ENCODE peak calls at places on chromosomes 16 and 17, in five cellular contexts. M, C, Q, L and I are unnamed samples.

GRCh38 chr17:81402530-81402941 is 7.3 kb downstream of the BAHCC1 start:
- DNase-seq in M (no peak), C (no peak), Q (no peak), L (no peak), I (no peak)

GRCh38 chr17:34703533-34703932 is 124.2 kb downstream of the TMEM132E start:
- DNase-seq in M (no peak), C (no peak), Q (no peak), L (peak), I (peak)

GRCh38 chr16:67528870-67529638 is 425 bp downstream of the RIPOR1 start:
- DNase-seq in M (no peak), C (no peak), Q (no peak), L (no peak), I (no peak)

GRCh38 chr17:66008680-66009079 is 183.3 kb downstream of the CEP112 start:
- DNase-seq in M (no peak), C (no peak), Q (no peak), L (no peak), I (no peak)

GRCh38 chr17:35809855-35810461 is 674 bp downstream of the TAF15 start:
- DNase-seq in M (no peak), C (no peak), Q (no peak), L (no peak), I (no peak)

GRCh38 chr17:77493238-77493812 is 352.6 kb downstream of the SEC14L1 start:
- DNase-seq in M (no peak), C (no peak), Q (no peak), L (no peak), I (no peak)

GRCh38 chr17:3557768-3558583 is at the start of gene TRPV3:
- DNase-seq in M (peak), C (peak), Q (no peak), L (peak), I (no peak)

GRCh38 chr16:46687486-46687885 is 1.5 kb downstream of the VPS35 start:
- DNase-seq in M (no peak), C (no peak), Q (no peak), L (no peak), I (no peak)

GRCh38 chr16:1030381-1030901 is 42.1 kb upstream of the SSTR5 start:
- DNase-seq in M (no peak), C (no peak), Q (no peak), L (no peak), I (no peak)
- H3K4me3 ChIP-seq in M (no peak), C (no peak), Q (no peak), L (no peak), I (no peak)

GRCh38 chr17:58741121-58741625 is 14.5 kb upstream of the PPM1E start:
- DNase-seq in M (no peak), C (peak), Q (no peak), L (no peak), I (no peak)
- TF ChIP-seq YY1 in M (no peak), C (no peak), Q (no peak), L (no peak), I (no peak)

GRCh38 chr17:49632201-49632600 is 45.7 kb downstream of the SPOP start:
- DNase-seq in M (no peak), C (no peak), Q (no peak), L (no peak), I (no peak)

GRCh38 chr17:49629447-49629846 is 48.5 kb downstream of the SPOP start:
- DNase-seq in M (no peak), C (no peak), Q (no peak), L (no peak), I (no peak)

GRCh38 chr17:49630113-49630900 is 47.6 kb downstream of the SPOP start:
- DNase-seq in M (no peak), C (no peak), Q (no peak), L (no peak), I (no peak)

GRCh38 chr17:49633250-49633649 is 44.6 kb downstream of the SPOP start:
- DNase-seq in M (no peak), C (no peak), Q (no peak), L (no peak), I (no peak)

DNA sequence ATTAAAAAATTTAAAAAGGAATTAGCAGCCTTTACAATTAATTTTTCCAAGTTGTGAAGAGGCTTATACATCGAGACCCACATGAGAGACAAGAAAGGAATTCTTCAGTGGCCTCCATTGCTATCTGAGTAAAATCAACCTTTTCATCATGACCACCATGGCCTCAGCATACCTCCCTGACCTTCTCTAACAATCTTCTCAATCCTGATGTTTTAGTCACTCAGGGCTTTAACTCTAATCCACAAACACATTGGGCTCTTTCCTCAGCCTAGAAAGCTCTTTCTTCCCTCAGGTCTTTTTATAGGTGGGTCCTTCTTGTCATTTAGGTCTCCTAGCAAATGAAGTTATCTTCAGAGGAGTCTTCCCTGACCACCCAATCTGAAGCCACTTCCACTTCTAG is 46.4 kb downstream of the SPOP start:
- DNase-seq in M (no peak), C (no peak), Q (no peak), L (no peak), I (no peak)
- TF ChIP-seq ZNF274 in M (no peak), C (no peak), Q (no peak), L (no peak), I (no peak)

GRCh38 chr17:59151591-59151990 is 3.4 kb downstream of the SKA2 start:
- DNase-seq in M (no peak), C (no peak), Q (no peak), L (no peak), I (no peak)
- H3K4me3 ChIP-seq in M (peak), C (no peak), Q (no peak), L (peak), I (no peak)

GRCh38 chr17:80256034-80256350 is 4.7 kb upstream of the RNF213 start:
- DNase-seq in M (no peak), C (no peak), Q (no peak), L (no peak), I (no peak)
- TF ChIP-seq YY1 in M (no peak), C (no peak), Q (no peak), L (no peak), I (no peak)

GRCh38 chr16:81237942-81238295 is 570 bp upstream of the BCO1 start:
- DNase-seq in M (no peak), C (no peak), Q (no peak), L (no peak), I (no peak)

GRCh38 chr16:81241706-81242105 is 3.2 kb downstream of the BCO1 start:
- DNase-seq in M (no peak), C (no peak), Q (no peak), L (no peak), I (no peak)

GRCh38 chr16:81239722-81240121 is 1.2 kb downstream of the BCO1 start:
- DNase-seq in M (no peak), C (no peak), Q (no peak), L (no peak), I (no peak)

GRCh38 chr16:81237282-81237681 is 1.2 kb upstream of the BCO1 start:
- DNase-seq in M (no peak), C (no peak), Q (no peak), L (no peak), I (no peak)

GRCh38 chr16:81238296-81239011 is at the start of gene BCO1:
- DNase-seq in M (no peak), C (no peak), Q (no peak), L (no peak), I (peak)
- TF ChIP-seq ZNF274 in M (no peak), C (no peak), Q (no peak), L (no peak), I (no peak)

DNA sequence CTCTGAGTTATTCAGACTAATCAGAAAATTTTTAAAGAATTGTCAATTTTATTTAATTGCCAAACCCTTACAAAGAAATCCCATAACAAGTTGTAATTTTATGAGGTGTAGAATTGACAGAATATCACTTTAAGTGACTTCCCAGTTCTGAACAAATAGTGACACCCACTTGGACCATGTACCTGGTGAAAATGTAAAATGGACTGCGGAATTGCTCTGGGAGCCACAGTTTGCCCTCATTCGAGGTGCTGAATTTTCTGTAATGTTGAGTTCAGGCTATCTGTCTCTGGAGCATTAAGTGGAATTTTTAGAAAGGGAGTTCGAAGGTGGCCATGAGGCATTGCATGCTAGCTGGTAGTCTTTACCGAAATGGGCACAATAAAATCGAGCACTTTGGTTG is 5.1 kb downstream of the GNAO1 start:
- DNase-seq in M (no peak), C (no peak), Q (no peak), L (no peak), I (no peak)
- H3K4me3 ChIP-seq in M (no peak), C (no peak), Q (no peak), L (no peak), I (no peak)

DNA sequence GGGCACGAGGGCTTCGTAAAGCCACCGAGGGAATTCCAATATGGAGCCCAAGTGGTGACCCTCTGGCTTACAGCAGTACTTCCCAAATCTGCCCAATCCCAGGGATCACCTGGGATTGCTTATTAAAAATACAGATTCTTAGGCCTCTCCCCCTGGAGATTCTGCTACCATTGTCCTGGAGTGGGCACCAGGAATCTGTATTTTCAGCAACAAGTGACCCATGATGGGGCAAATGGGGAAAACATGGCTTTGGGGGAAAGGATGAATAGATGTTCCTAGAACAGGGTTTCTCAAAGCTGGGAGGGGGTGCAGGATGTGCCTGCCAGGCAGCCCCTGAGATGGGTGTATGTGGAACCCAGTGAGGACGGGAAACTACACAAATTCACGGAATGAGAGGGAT is 40.6 kb downstream of the EMP2 start:
- DNase-seq in M (no peak), C (no peak), Q (no peak), L (no peak), I (no peak)
- TF ChIP-seq YY1 in M (no peak), C (no peak), Q (no peak), L (no peak), I (no peak)